ENCODE peak calls at places on chromosomes 13 and 19, in six cellular contexts. U is uterus; T is spleen; A is CD8-positive, alpha-beta memory T cell; B is lower lobe of right lung; P is tibial artery. O is an unnamed sample. For H3K4me1, the result is how much of the 10 kb centered on the place peaks cover.

GRCh38 chr19:3893509-3894179 is 13.2 kb downstream of the ATCAY start:
- DNase-seq in U (no peak), T (no peak), A (no peak), B (no peak), P (no peak), O (no peak)

GRCh38 chr13:23268441-23268840 is 87.7 kb downstream of the SGCG start:
- DNase-seq in U (no peak), T (no peak), A (no peak), B (no peak), P (no peak), O (no peak)

GRCh38 chr19:21699197-21699596 is 68.2 kb downstream of the ZNF100 start:
- DNase-seq in U (no peak), T (no peak), A (no peak), B (no peak), P (no peak), O (no peak)

GRCh38 chr19:49776371-49776764 is 9.6 kb downstream of the AP2A1 start:
- DNase-seq in U (no peak), T (no peak), A (no peak), B (no peak), P (no peak), O (no peak)

GRCh38 chr19:5268801-5269200 is 71.8 kb downstream of the PTPRS start:
- DNase-seq in U (no peak), T (no peak), A (no peak), B (no peak), P (no peak), O (no peak)

GRCh38 chr13:93690139-93690538 is 463.5 kb downstream of the GPC6 start:
- DNase-seq in U (no peak), T (no peak), A (no peak), B (no peak), P (no peak), O (no peak)

GRCh38 chr19:407501-408440 is 1.2 kb downstream of the C2CD4C start:
- DNase-seq in U (no peak), T (peak), A (no peak), B (peak), P (no peak), O (no peak)

GRCh38 chr13:110236831-110237261 is 70.1 kb downstream of the COL4A1 start:
- DNase-seq in U (peak), T (no peak), A (no peak), B (no peak), P (peak), O (no peak)

GRCh38 chr19:3313199-3313575 is 53.2 kb upstream of the NFIC start:
- DNase-seq in U (no peak), T (no peak), A (no peak), B (no peak), P (no peak), O (no peak)

DNA sequence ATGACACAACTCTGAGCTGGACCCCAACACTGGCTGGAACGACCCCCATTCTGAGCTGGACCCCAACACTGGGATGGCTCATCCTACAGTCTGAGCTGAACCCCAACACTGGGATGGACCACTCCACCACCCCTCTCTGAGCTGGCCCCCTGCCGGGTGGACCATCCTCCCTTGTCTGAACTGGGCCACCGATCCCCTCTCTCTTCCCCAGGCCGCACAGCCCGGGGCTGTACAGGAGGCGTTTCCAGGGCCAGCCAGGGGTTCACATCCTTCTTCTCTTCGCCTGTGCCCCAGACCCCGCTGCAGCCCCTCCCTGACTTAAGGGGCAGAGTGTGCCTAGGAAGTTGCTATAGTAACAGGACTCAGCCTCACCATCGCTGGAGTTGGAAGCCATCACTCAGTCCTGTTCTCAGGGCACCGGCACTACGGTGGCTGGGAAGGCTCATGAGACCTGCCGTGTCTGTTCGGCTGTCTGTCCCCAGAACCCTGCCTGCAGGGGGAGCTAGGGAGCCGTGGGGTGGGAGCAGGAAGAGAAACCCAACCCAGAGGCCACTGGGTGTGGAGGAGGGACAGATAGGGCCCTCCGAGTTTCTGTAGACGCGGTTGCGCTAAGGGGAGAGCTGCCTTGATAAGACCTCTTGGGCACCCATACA is 3.7 kb downstream of the PRKACA start:
- DNase-seq in U (no peak), T (peak), A (peak), B (peak), P (no peak), O (no peak)
- H3K4me1 ChIP-seq in U (under half), T (half or more), A (under half), B (half or more), P (half or more), O (under half)

GRCh38 chr13:31208554-31209122 is 8.9 kb downstream of the B3GLCT start:
- DNase-seq in U (no peak), T (no peak), A (no peak), B (no peak), P (no peak), O (no peak)
- H3K4me3 ChIP-seq in U (no peak), T (no peak), A (no peak), B (no peak), P (no peak), O (no peak)

GRCh38 chr13:33188093-33188882 is 97.3 kb downstream of the STARD13 start:
- DNase-seq in U (no peak), T (no peak), A (no peak), B (no peak), P (no peak), O (no peak)
- H3K4me1 ChIP-seq in U (under half), T (under half), A (under half), B (under half), P (under half), O (under half)

GRCh38 chr13:45055198-45055901 is 65.0 kb upstream of the GTF2F2 start:
- DNase-seq in U (peak), T (no peak), A (no peak), B (no peak), P (no peak), O (no peak)
- H3K4me3 ChIP-seq in U (no peak), T (no peak), A (no peak), B (no peak), P (no peak), O (no peak)

GRCh38 chr19:18651300-18651699 is 14.5 kb downstream of the KLHL26 start:
- DNase-seq in U (no peak), T (no peak), A (no peak), B (no peak), P (no peak), O (no peak)
- H3K4me1 ChIP-seq in U (under half), T (half or more), A (under half), B (under half), P (half or more), O (under half)

DNA sequence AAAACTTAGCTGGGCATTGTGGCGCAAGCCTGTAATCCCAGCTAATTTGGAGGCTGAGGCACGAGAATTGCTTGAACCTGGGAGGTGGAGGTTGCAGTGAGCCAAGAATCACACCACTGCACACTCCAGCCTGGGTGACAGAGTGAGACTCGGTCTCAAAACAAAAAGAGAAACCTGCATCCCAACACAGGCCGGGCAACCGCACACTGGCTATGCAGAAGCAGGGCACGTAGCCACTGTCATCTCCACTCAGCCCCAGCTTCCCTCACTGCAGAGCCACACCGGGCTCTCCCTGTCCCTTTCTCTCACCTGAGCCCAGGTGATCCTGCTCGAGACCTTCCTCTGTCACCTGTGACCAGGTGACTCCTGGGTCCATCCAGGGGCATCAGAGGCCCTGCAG is 11.7 kb downstream of the ELL start:
- DNase-seq in U (no peak), T (no peak), A (no peak), B (no peak), P (no peak), O (no peak)
- H3K4me3 ChIP-seq in U (no peak), T (no peak), A (no peak), B (no peak), P (no peak), O (no peak)

GRCh38 chr13:46665243-46665629 is 112.3 kb downstream of the LRCH1 start:
- DNase-seq in U (no peak), T (no peak), A (no peak), B (no peak), P (no peak), O (no peak)
- H3K4me1 ChIP-seq in U (under half), T (half or more), A (under half), B (half or more), P (under half), O (under half)

GRCh38 chr13:50136678-50137077 is 121.4 kb downstream of the KCNRG start:
- DNase-seq in U (no peak), T (no peak), A (no peak), B (no peak), P (no peak), O (no peak)
- H3K4me3 ChIP-seq in U (no peak), T (no peak), A (no peak), B (no peak), P (no peak), O (no peak)

GRCh38 chr13:21048901-21049655 is 12.3 kb downstream of the LATS2 start:
- DNase-seq in U (no peak), T (no peak), A (no peak), B (no peak), P (no peak), O (no peak)
- H3K4me1 ChIP-seq in U (under half), T (half or more), A (under half), B (half or more), P (under half), O (under half)